ENCODE peak calls at places on chromosomes 12 and 14, in nine cellular contexts. F, V, Z, M, E, S, A, P and N are unnamed samples.

GRCh38 chr12:23055004-23055403 is 430.0 kb downstream of the ETNK1 start:
- DNase-seq in F (peak; percentile 6), V (peak; percentile 58), Z (no peak), M (no peak), E (peak; percentile 23), S (no peak), A (no peak), P (no peak), N (no peak)

GRCh38 chr12:39240144-39240486 is 202.8 kb downstream of the KIF21A start:
- DNase-seq in F (no peak), V (no peak), Z (no peak), M (no peak), E (no peak), S (no peak), A (no peak), P (no peak), N (no peak)

GRCh38 chr12:111785651-111786050 is 18.9 kb downstream of the ALDH2 start:
- DNase-seq in F (no peak), V (no peak), Z (no peak), M (no peak), E (no peak), S (no peak), A (no peak), P (no peak), N (no peak)

GRCh38 chr14:23300687-23301223 is 1.9 kb downstream of the PPP1R3E start:
- DNase-seq in F (peak; percentile 79), V (peak; percentile 67), Z (peak; percentile 77), M (no peak), E (no peak), S (no peak), A (peak; percentile 25), P (peak; percentile 38), N (peak; percentile 36)

GRCh38 chr14:96098309-96098998 is 59.3 kb downstream of the C14orf132 start:
- DNase-seq in F (peak; percentile 80), V (peak; percentile 75), Z (no peak), M (no peak), E (peak; percentile 55), S (no peak), A (no peak), P (peak; percentile 23), N (peak; percentile 97)

GRCh38 chr14:36656769-36657408 is 4.8 kb upstream of the PAX9 start:
- DNase-seq in F (no peak), V (no peak), Z (no peak), M (no peak), E (no peak), S (no peak), A (no peak), P (no peak), N (no peak)

GRCh38 chr12:108060910-108061309 is 68.2 kb upstream of the WSCD2 start:
- DNase-seq in F (no peak), V (peak; percentile 48), Z (no peak), M (no peak), E (no peak), S (no peak), A (no peak), P (no peak), N (no peak)

GRCh38 chr12:93287152-93287551 is 90.6 kb upstream of the NUDT4 start:
- DNase-seq in F (no peak), V (peak; percentile 44), Z (no peak), M (no peak), E (peak; percentile 34), S (no peak), A (no peak), P (no peak), N (no peak)

GRCh38 chr14:77000340-77001235 is 27.9 kb downstream of the IRF2BPL start:
- DNase-seq in F (peak; percentile 43), V (peak; percentile 37), Z (peak; percentile 26), M (no peak), E (no peak), S (no peak), A (no peak), P (no peak), N (peak; percentile 60)

GRCh38 chr12:124684971-124685688 is 117.7 kb upstream of the NCOR2 start:
- DNase-seq in F (no peak), V (no peak), Z (peak; percentile 44), M (no peak), E (no peak), S (no peak), A (no peak), P (no peak), N (peak; percentile 52)

GRCh38 chr12:20150835-20151234 is 217.5 kb upstream of the PDE3A start:
- DNase-seq in F (no peak), V (no peak), Z (no peak), M (no peak), E (no peak), S (no peak), A (no peak), P (no peak), N (no peak)

GRCh38 chr14:99389171-99389826 is 91.4 kb downstream of the SETD3 start:
- DNase-seq in F (peak; percentile 23), V (peak; percentile 61), Z (peak; percentile 44), M (peak; percentile 18), E (peak; percentile 20), S (peak; percentile 31), A (no peak), P (peak; percentile 70), N (peak; percentile 28)

GRCh38 chr14:76968621-76969063 is 59.9 kb downstream of the IRF2BPL start:
- DNase-seq in F (peak; percentile 84), V (no peak), Z (no peak), M (no peak), E (no peak), S (no peak), A (no peak), P (no peak), N (no peak)

GRCh38 chr12:56326533-56326932 is 7.3 kb downstream of the PAN2 start:
- DNase-seq in F (no peak), V (peak; percentile 23), Z (peak; percentile 30), M (no peak), E (no peak), S (no peak), A (no peak), P (no peak), N (no peak)

GRCh38 chr14:51095854-51096823 is 1.2 kb upstream of the TRIM9 start:
- DNase-seq in F (peak; percentile 87), V (peak; percentile 81), Z (peak; percentile 74), M (no peak), E (no peak), S (no peak), A (no peak), P (peak; percentile 9), N (peak; percentile 69)

GRCh38 chr12:6116481-6117021 is 7.9 kb downstream of the VWF start:
- DNase-seq in F (no peak), V (peak; percentile 55), Z (peak; percentile 22), M (no peak), E (peak; percentile 82), S (no peak), A (no peak), P (no peak), N (no peak)

GRCh38 chr12:15629108-15629507 is 160.1 kb downstream of the EPS8 start:
- DNase-seq in F (no peak), V (peak; percentile 91), Z (peak; percentile 57), M (no peak), E (peak; percentile 90), S (no peak), A (no peak), P (no peak), N (no peak)

GRCh38 chr14:64811676-64812075 is 68.0 kb downstream of the SPTB start:
- DNase-seq in F (no peak), V (no peak), Z (peak; percentile 39), M (no peak), E (no peak), S (no peak), A (no peak), P (no peak), N (no peak)

GRCh38 chr14:51472881-51473280 is 178.8 kb upstream of the FRMD6 start:
- DNase-seq in F (peak; percentile 16), V (peak; percentile 87), Z (no peak), M (no peak), E (no peak), S (no peak), A (no peak), P (no peak), N (peak; percentile 26)

GRCh38 chr14:101289911-101290310 is 271.4 kb upstream of the DIO3 start:
- DNase-seq in F (no peak), V (no peak), Z (no peak), M (no peak), E (no peak), S (no peak), A (no peak), P (no peak), N (no peak)

GRCh38 chr14:90697146-90697545 is 119.1 kb downstream of the TTC7B start:
- DNase-seq in F (no peak), V (no peak), Z (no peak), M (no peak), E (no peak), S (no peak), A (no peak), P (no peak), N (no peak)

GRCh38 chr14:102408729-102409128 is 46.0 kb downstream of the TECPR2 start:
- DNase-seq in F (no peak), V (peak; percentile 76), Z (no peak), M (no peak), E (no peak), S (no peak), A (no peak), P (no peak), N (no peak)

GRCh38 chr14:56998728-56999127 is 188.4 kb upstream of the OTX2 start:
- DNase-seq in F (no peak), V (peak; percentile 8), Z (no peak), M (no peak), E (no peak), S (no peak), A (no peak), P (no peak), N (no peak)

GRCh38 chr14:61296707-61297502 is 15.8 kb upstream of the TMEM30B start:
- DNase-seq in F (peak; percentile 58), V (peak; percentile 47), Z (no peak), M (no peak), E (peak; percentile 20), S (peak; percentile 36), A (no peak), P (no peak), N (peak; percentile 54)

GRCh38 chr14:67680121-67680602 is 5.7 kb upstream of the VTI1B start:
- DNase-seq in F (no peak), V (peak; percentile 80), Z (no peak), M (no peak), E (peak; percentile 79), S (no peak), A (no peak), P (no peak), N (no peak)

GRCh38 chr12:22518067-22518719 is 26.1 kb downstream of the C2CD5 start:
- DNase-seq in F (peak; percentile 81), V (peak; percentile 44), Z (peak; percentile 26), M (no peak), E (no peak), S (no peak), A (no peak), P (no peak), N (peak; percentile 93)

GRCh38 chr14:24338843-24339242 is 948 bp downstream of the RIPK3 start:
- DNase-seq in F (no peak), V (no peak), Z (no peak), M (no peak), E (no peak), S (no peak), A (no peak), P (no peak), N (no peak)

GRCh38 chr12:114713466-114714215 is 29.7 kb upstream of the TBX3 start:
- DNase-seq in F (no peak), V (no peak), Z (no peak), M (no peak), E (no peak), S (no peak), A (no peak), P (no peak), N (no peak)

GRCh38 chr14:30906752-30907658 is 32.6 kb downstream of the COCH start:
- DNase-seq in F (peak; percentile 6), V (peak; percentile 17), Z (no peak), M (no peak), E (peak; percentile 35), S (no peak), A (no peak), P (no peak), N (peak; percentile 47)

GRCh38 chr12:3432176-3432742 is 58.7 kb upstream of the PRMT8 start:
- DNase-seq in F (no peak), V (peak; percentile 39), Z (no peak), M (no peak), E (no peak), S (no peak), A (no peak), P (no peak), N (no peak)